ENCODE peak calls at places on chromosomes 6 and 20, in five cellular contexts. One of them, this sample, is unnamed.

GRCh38 chr20:8749986-8750385 is 318.9 kb upstream of the PLCB4 start:
- DNase-seq in bronchial epithelial cell: peak
- DNase-seq in GM23338: no peak
- DNase-seq in neural progenitor cell: no peak
- DNase-seq in ovary: no peak
- DNase-seq in this sample: no peak

GRCh38 chr20:20547876-20548266 is 164.6 kb downstream of the RALGAPA2 start:
- DNase-seq in neural progenitor cell: no peak
- DNase-seq in bronchial epithelial cell: no peak
- DNase-seq in ovary: no peak
- DNase-seq in GM23338: no peak
- DNase-seq in this sample: no peak

GRCh38 chr6:35084041-35084491 is 57.1 kb downstream of the TCP11 start:
- DNase-seq in ovary: no peak
- DNase-seq in GM23338: no peak
- DNase-seq in bronchial epithelial cell: no peak
- DNase-seq in neural progenitor cell: no peak
- DNase-seq in this sample: no peak

GRCh38 chr6:132598473-132598872 is 8.9 kb upstream of the TAAR5 start:
- DNase-seq in neural progenitor cell: peak
- DNase-seq in bronchial epithelial cell: peak
- DNase-seq in ovary: no peak
- DNase-seq in GM23338: peak
- DNase-seq in this sample: peak

GRCh38 chr6:147667082-147667481 is 158.6 kb downstream of the SAMD5 start:
- DNase-seq in neural progenitor cell: no peak
- DNase-seq in GM23338: no peak
- DNase-seq in ovary: no peak
- DNase-seq in bronchial epithelial cell: no peak
- DNase-seq in this sample: no peak

GRCh38 chr6:50791900-50792508 is 26.7 kb upstream of the TFAP2B start:
- DNase-seq in ovary: no peak
- DNase-seq in neural progenitor cell: peak
- DNase-seq in bronchial epithelial cell: peak
- DNase-seq in GM23338: peak
- DNase-seq in this sample: peak

GRCh38 chr6:147738516-147739187 is 230.2 kb downstream of the SAMD5 start:
- DNase-seq in GM23338: no peak
- DNase-seq in neural progenitor cell: no peak
- DNase-seq in ovary: no peak
- DNase-seq in bronchial epithelial cell: no peak
- DNase-seq in this sample: no peak

GRCh38 chr6:3660473-3660872 is 91.0 kb downstream of the PXDC1 start:
- DNase-seq in neural progenitor cell: no peak
- DNase-seq in bronchial epithelial cell: no peak
- DNase-seq in ovary: no peak
- DNase-seq in GM23338: no peak
- DNase-seq in this sample: no peak

GRCh38 chr6:82364087-82365010 is 732 bp downstream of the TPBG start:
- DNase-seq in ovary: peak
- DNase-seq in GM23338: peak
- DNase-seq in neural progenitor cell: peak
- DNase-seq in bronchial epithelial cell: peak
- DNase-seq in this sample: peak

GRCh38 chr6:112017169-112017568 is 36.7 kb upstream of the CCN6 start:
- DNase-seq in neural progenitor cell: no peak
- DNase-seq in bronchial epithelial cell: no peak
- DNase-seq in GM23338: no peak
- DNase-seq in ovary: no peak
- DNase-seq in this sample: no peak

GRCh38 chr6:16717275-16717942 is 43.9 kb downstream of the ATXN1 start:
- DNase-seq in neural progenitor cell: peak
- DNase-seq in GM23338: no peak
- DNase-seq in bronchial epithelial cell: no peak
- DNase-seq in ovary: no peak
- DNase-seq in this sample: no peak

GRCh38 chr6:111926731-111927302 is 53.6 kb upstream of the FYN start:
- DNase-seq in GM23338: peak
- DNase-seq in neural progenitor cell: no peak
- DNase-seq in bronchial epithelial cell: no peak
- DNase-seq in ovary: no peak
- DNase-seq in this sample: no peak

GRCh38 chr6:2237001-2237400 is 8.4 kb downstream of the GMDS start:
- DNase-seq in bronchial epithelial cell: peak
- DNase-seq in neural progenitor cell: no peak
- DNase-seq in GM23338: no peak
- DNase-seq in ovary: no peak
- DNase-seq in this sample: no peak

GRCh38 chr6:131808460-131809269 is 845 bp downstream of the ENPP1 start:
- DNase-seq in neural progenitor cell: peak
- DNase-seq in bronchial epithelial cell: no peak
- DNase-seq in GM23338: no peak
- DNase-seq in ovary: no peak
- DNase-seq in this sample: no peak

GRCh38 chr6:99836471-99836870 is 157.6 kb downstream of the MCHR2 start:
- DNase-seq in ovary: no peak
- DNase-seq in neural progenitor cell: no peak
- DNase-seq in bronchial epithelial cell: peak
- DNase-seq in GM23338: no peak
- DNase-seq in this sample: no peak

GRCh38 chr20:3658019-3658707 is 5.0 kb downstream of the GFRA4 start:
- DNase-seq in neural progenitor cell: no peak
- DNase-seq in ovary: no peak
- DNase-seq in GM23338: no peak
- DNase-seq in bronchial epithelial cell: no peak
- DNase-seq in this sample: no peak

GRCh38 chr20:13142143-13142542 is 78.9 kb upstream of the ISM1 start:
- DNase-seq in ovary: no peak
- DNase-seq in bronchial epithelial cell: no peak
- DNase-seq in GM23338: no peak
- DNase-seq in neural progenitor cell: peak
- DNase-seq in this sample: no peak

GRCh38 chr6:25165181-25165580 is 114.0 kb upstream of the CARMIL1 start:
- DNase-seq in bronchial epithelial cell: no peak
- DNase-seq in ovary: no peak
- DNase-seq in neural progenitor cell: no peak
- DNase-seq in GM23338: no peak
- DNase-seq in this sample: no peak

GRCh38 chr6:159979136-159979874 is 10.4 kb downstream of the IGF2R start:
- DNase-seq in neural progenitor cell: peak
- DNase-seq in GM23338: no peak
- DNase-seq in bronchial epithelial cell: peak
- DNase-seq in ovary: no peak
- DNase-seq in this sample: no peak

GRCh38 chr20:34834459-34834893 is 9.0 kb upstream of the NCOA6 start:
- DNase-seq in ovary: no peak
- DNase-seq in bronchial epithelial cell: peak
- DNase-seq in neural progenitor cell: no peak
- DNase-seq in GM23338: peak
- DNase-seq in this sample: no peak

GRCh38 chr6:125781307-125781868 is 9.4 kb upstream of the NCOA7 start:
- DNase-seq in GM23338: peak
- DNase-seq in ovary: no peak
- DNase-seq in bronchial epithelial cell: no peak
- DNase-seq in neural progenitor cell: no peak
- DNase-seq in this sample: no peak

GRCh38 chr6:43719511-43719910 is 31.9 kb upstream of the MRPS18A start:
- DNase-seq in neural progenitor cell: no peak
- DNase-seq in bronchial epithelial cell: no peak
- DNase-seq in ovary: no peak
- DNase-seq in GM23338: no peak
- DNase-seq in this sample: no peak

GRCh38 chr6:8583291-8583690 is 147.9 kb upstream of the SLC35B3 start:
- DNase-seq in ovary: no peak
- DNase-seq in neural progenitor cell: no peak
- DNase-seq in bronchial epithelial cell: no peak
- DNase-seq in GM23338: no peak
- DNase-seq in this sample: no peak

GRCh38 chr20:56941101-56941686 is 312.1 kb downstream of the TFAP2C start:
- DNase-seq in ovary: no peak
- DNase-seq in GM23338: no peak
- DNase-seq in bronchial epithelial cell: no peak
- DNase-seq in neural progenitor cell: no peak
- DNase-seq in this sample: no peak

GRCh38 chr6:105949939-105950582 is 136.1 kb upstream of the PRDM1 start:
- DNase-seq in ovary: no peak
- DNase-seq in neural progenitor cell: peak
- DNase-seq in GM23338: peak
- DNase-seq in bronchial epithelial cell: no peak
- DNase-seq in this sample: no peak

GRCh38 chr6:160883999-160884398 is 107.6 kb upstream of the MAP3K4 start:
- DNase-seq in GM23338: peak
- DNase-seq in neural progenitor cell: no peak
- DNase-seq in bronchial epithelial cell: no peak
- DNase-seq in ovary: no peak
- DNase-seq in this sample: no peak

GRCh38 chr20:39800548-39800947 is 838.4 kb downstream of the DHX35 start:
- DNase-seq in GM23338: no peak
- DNase-seq in bronchial epithelial cell: peak
- DNase-seq in ovary: no peak
- DNase-seq in neural progenitor cell: no peak
- DNase-seq in this sample: no peak

GRCh38 chr20:57788936-57789613 is 79.3 kb upstream of the PMEPA1 start:
- DNase-seq in GM23338: no peak
- DNase-seq in ovary: no peak
- DNase-seq in neural progenitor cell: no peak
- DNase-seq in bronchial epithelial cell: no peak
- DNase-seq in this sample: no peak

GRCh38 chr20:51769941-51770615 is 1.9 kb upstream of the ATP9A start:
- DNase-seq in ovary: no peak
- DNase-seq in neural progenitor cell: no peak
- DNase-seq in bronchial epithelial cell: no peak
- DNase-seq in GM23338: no peak
- DNase-seq in this sample: no peak

GRCh38 chr6:104908031-104908430 is 48.3 kb upstream of the HACE1 start:
- DNase-seq in bronchial epithelial cell: peak
- DNase-seq in GM23338: no peak
- DNase-seq in neural progenitor cell: no peak
- DNase-seq in ovary: no peak
- DNase-seq in this sample: no peak

GRCh38 chr20:50186151-50186885 is 4.3 kb upstream of the CEBPB start:
- DNase-seq in neural progenitor cell: peak
- DNase-seq in bronchial epithelial cell: peak
- DNase-seq in ovary: peak
- DNase-seq in GM23338: peak
- DNase-seq in this sample: peak

GRCh38 chr6:104640141-104640700 is 219.5 kb downstream of the HACE1 start:
- DNase-seq in bronchial epithelial cell: no peak
- DNase-seq in neural progenitor cell: no peak
- DNase-seq in ovary: no peak
- DNase-seq in GM23338: no peak
- DNase-seq in this sample: no peak

GRCh38 chr20:23417861-23418260 is 3.4 kb downstream of the NAPB start:
- DNase-seq in bronchial epithelial cell: no peak
- DNase-seq in ovary: no peak
- DNase-seq in neural progenitor cell: no peak
- DNase-seq in GM23338: no peak
- DNase-seq in this sample: no peak

GRCh38 chr6:125966569-125966968 is 10.0 kb downstream of the HINT3 start:
- DNase-seq in GM23338: no peak
- DNase-seq in neural progenitor cell: no peak
- DNase-seq in bronchial epithelial cell: no peak
- DNase-seq in ovary: no peak
- DNase-seq in this sample: no peak

GRCh38 chr6:34514112-34514511 is 42.0 kb downstream of the SPDEF start:
- DNase-seq in bronchial epithelial cell: no peak
- DNase-seq in ovary: no peak
- DNase-seq in GM23338: no peak
- DNase-seq in neural progenitor cell: no peak
- DNase-seq in this sample: no peak

DNA sequence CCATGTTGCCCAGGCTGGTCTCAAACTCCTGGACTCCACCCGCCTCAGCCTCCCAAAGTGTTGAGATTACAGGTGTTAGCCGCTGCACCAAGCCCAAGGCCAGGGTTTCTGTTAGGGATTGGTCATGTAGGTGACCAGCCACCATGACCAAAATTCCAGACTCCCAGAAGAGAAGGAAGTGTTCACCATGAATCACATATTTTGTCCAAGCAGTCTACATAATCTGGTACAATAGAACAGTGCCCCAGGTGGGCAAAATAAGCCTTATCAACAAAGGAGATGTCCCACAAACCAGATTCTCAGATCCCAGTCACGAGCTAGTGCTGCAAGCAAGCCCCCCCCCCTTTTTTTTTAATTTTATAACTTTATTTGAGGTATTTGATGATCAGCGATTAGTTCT is 20.0 kb downstream of the ZNF341 start:
- DNase-seq in ovary: no peak
- DNase-seq in GM23338: no peak
- DNase-seq in bronchial epithelial cell: no peak
- DNase-seq in neural progenitor cell: no peak
- DNase-seq in this sample: no peak
- TF ChIP-seq CTCF in ovary: no peak
- TF ChIP-seq CTCF in GM23338: no peak
- TF ChIP-seq CTCF in bronchial epithelial cell: no peak
- TF ChIP-seq CTCF in neural progenitor cell: no peak
- TF ChIP-seq CTCF in this sample: no peak

GRCh38 chr6:109059148-109059547 is 35.5 kb downstream of the SESN1 start:
- DNase-seq in GM23338: no peak
- DNase-seq in bronchial epithelial cell: peak
- DNase-seq in ovary: no peak
- DNase-seq in neural progenitor cell: no peak
- DNase-seq in this sample: no peak

GRCh38 chr6:109060585-109060984 is 34.1 kb downstream of the SESN1 start:
- DNase-seq in GM23338: no peak
- DNase-seq in neural progenitor cell: no peak
- DNase-seq in ovary: no peak
- DNase-seq in bronchial epithelial cell: no peak
- DNase-seq in this sample: no peak

GRCh38 chr6:109062216-109062615 is 32.4 kb downstream of the SESN1 start:
- DNase-seq in ovary: no peak
- DNase-seq in GM23338: no peak
- DNase-seq in bronchial epithelial cell: no peak
- DNase-seq in neural progenitor cell: no peak
- DNase-seq in this sample: no peak

GRCh38 chr6:109058620-109059019 is 36.0 kb downstream of the SESN1 start:
- DNase-seq in GM23338: no peak
- DNase-seq in neural progenitor cell: no peak
- DNase-seq in bronchial epithelial cell: no peak
- DNase-seq in ovary: no peak
- DNase-seq in this sample: no peak

GRCh38 chr6:109059591-109060021 is 35.0 kb downstream of the SESN1 start:
- DNase-seq in ovary: no peak
- DNase-seq in GM23338: no peak
- DNase-seq in bronchial epithelial cell: peak
- DNase-seq in neural progenitor cell: no peak
- DNase-seq in this sample: no peak
- TF ChIP-seq CTCF in ovary: no peak
- TF ChIP-seq CTCF in GM23338: no peak
- TF ChIP-seq CTCF in bronchial epithelial cell: no peak
- TF ChIP-seq CTCF in neural progenitor cell: no peak
- TF ChIP-seq CTCF in this sample: no peak

GRCh38 chr6:166465671-166466087 is 82.9 kb upstream of the MPC1 start:
- DNase-seq in GM23338: no peak
- DNase-seq in neural progenitor cell: no peak
- DNase-seq in bronchial epithelial cell: no peak
- DNase-seq in ovary: no peak
- DNase-seq in this sample: no peak
- TF ChIP-seq CTCF in GM23338: no peak
- TF ChIP-seq CTCF in neural progenitor cell: no peak
- TF ChIP-seq CTCF in bronchial epithelial cell: no peak
- TF ChIP-seq CTCF in ovary: no peak
- TF ChIP-seq CTCF in this sample: no peak

GRCh38 chr6:11232177-11232967 is at the start of gene NEDD9:
- DNase-seq in neural progenitor cell: peak
- DNase-seq in ovary: peak
- DNase-seq in bronchial epithelial cell: peak
- DNase-seq in GM23338: peak
- DNase-seq in this sample: peak
- TF ChIP-seq CTCF in neural progenitor cell: no peak
- TF ChIP-seq CTCF in ovary: no peak
- TF ChIP-seq CTCF in bronchial epithelial cell: no peak
- TF ChIP-seq CTCF in GM23338: no peak
- TF ChIP-seq CTCF in this sample: no peak

This sample was measured in endothelial cell.